ENCODE peak calls at places on chromosome 14, in five cellular contexts. Y is stimulated activated CD4-positive, alpha-beta T cell treated with anti-CD3 and anti-CD28 coated beads, Interleukin-4, amount 100 ng/mL, for 4 hours; W is endodermal cell; V is effector memory CD8-positive, alpha-beta T cell; R is stimulated activated CD8-positive, alpha-beta memory T cell treated with anti-CD3 and anti-CD28 coated beads, Interleukin-4, amount 100 ng/mL, for 1 hour. Z is an unnamed sample.
A peak's percentile ranks its signal among the peaks of the same experiment; 100 is the strongest.

GRCh38 chr14:99137001-99137700 is 134.8 kb downstream of the BCL11B start:
- DNase-seq in W (peak; percentile 44), V (no peak), R (no peak), Y (no peak), Z (no peak)

GRCh38 chr14:31252865-31253264 is 45.3 kb upstream of the HECTD1 start:
- DNase-seq in W (no peak), R (no peak), V (no peak), Y (no peak), Z (no peak)

GRCh38 chr14:85459361-85459760 is 70.6 kb upstream of the FLRT2 start:
- DNase-seq in Y (no peak), R (no peak), V (no peak), W (no peak), Z (no peak)

GRCh38 chr14:59251811-59252771 is 63.6 kb downstream of the DAAM1 start:
- DNase-seq in R (no peak), W (no peak), Y (no peak), V (no peak), Z (no peak)

GRCh38 chr14:24411468-24412454 is 13.0 kb downstream of the NYNRIN start:
- DNase-seq in V (peak; percentile 16), R (no peak), Y (no peak), W (peak; percentile 79), Z (peak; percentile 34)

GRCh38 chr14:106459971-106460730 is 933.8 kb downstream of the TMEM121 start:
- DNase-seq in Y (peak; percentile 66), W (peak; percentile 43), R (peak; percentile 38), V (peak; percentile 67), Z (peak; percentile 49)

GRCh38 chr14:52051861-52052260 is 17.0 kb downstream of the NID2 start:
- DNase-seq in V (no peak), W (no peak), R (no peak), Y (no peak), Z (no peak)

GRCh38 chr14:90850487-90850886 is 34.3 kb upstream of the TTC7B start:
- DNase-seq in W (peak; percentile 64), V (no peak), R (no peak), Y (no peak), Z (no peak)

GRCh38 chr14:68911594-68912227 is 67.4 kb downstream of the ACTN1 start:
- DNase-seq in W (peak; percentile 92), R (peak; percentile 60), Y (peak; percentile 65), V (peak; percentile 73), Z (peak; percentile 70)

GRCh38 chr14:50835280-50835679 is 4.3 kb upstream of the NIN start:
- DNase-seq in Y (no peak), V (no peak), R (no peak), W (no peak), Z (peak; percentile 37)

GRCh38 chr14:54807428-54807827 is 95.2 kb downstream of the GCH1 start:
- DNase-seq in R (no peak), V (no peak), Y (no peak), W (no peak), Z (no peak)

GRCh38 chr14:76919811-76920571 is 93.8 kb downstream of the LRRC74A start:
- DNase-seq in W (peak; percentile 67), Y (no peak), V (no peak), R (no peak), Z (no peak)

GRCh38 chr14:39342768-39343167 is 89.5 kb downstream of the FBXO33 start:
- DNase-seq in R (no peak), V (no peak), W (no peak), Y (no peak), Z (no peak)

GRCh38 chr14:61322799-61323290 is 1.5 kb downstream of the PRKCH start:
- DNase-seq in R (no peak), V (no peak), W (peak; percentile 64), Y (peak; percentile 37), Z (peak; percentile 65)

GRCh38 chr14:75439989-75440388 is 12.2 kb downstream of the JDP2 start:
- DNase-seq in V (no peak), R (no peak), W (no peak), Y (no peak), Z (no peak)